ENCODE peak calls at places on chromosomes 2 and 18, in ten cellular contexts. One of them, this sample, is unnamed. For H3K4me1, the result is how much of the 10 kb centered on the place peaks cover.

GRCh38 chr2:155256803-155257202 is 558.3 kb downstream of the KCNJ3 start:
- DNase-seq in HCT116: no peak
- DNase-seq in CD8-positive, alpha-beta T cell: no peak
- DNase-seq in sigmoid colon: no peak
- DNase-seq in tibial artery: no peak
- DNase-seq in H9: peak
- DNase-seq in colonic mucosa: no peak
- DNase-seq in body of pancreas: no peak
- DNase-seq in adrenal gland: no peak
- DNase-seq in esophagus squamous epithelium: no peak
- DNase-seq in this sample: no peak

GRCh38 chr18:31206787-31207381 is 44.2 kb upstream of the DSC1 start:
- DNase-seq in HCT116: peak
- DNase-seq in CD8-positive, alpha-beta T cell: no peak
- DNase-seq in sigmoid colon: no peak
- DNase-seq in tibial artery: peak
- DNase-seq in H9: peak
- DNase-seq in colonic mucosa: peak
- DNase-seq in body of pancreas: peak
- DNase-seq in adrenal gland: peak
- DNase-seq in esophagus squamous epithelium: no peak
- DNase-seq in this sample: peak

GRCh38 chr2:225468131-225468530 is 68.6 kb downstream of the NYAP2 start:
- DNase-seq in HCT116: no peak
- DNase-seq in CD8-positive, alpha-beta T cell: no peak
- DNase-seq in sigmoid colon: no peak
- DNase-seq in tibial artery: no peak
- DNase-seq in H9: no peak
- DNase-seq in colonic mucosa: no peak
- DNase-seq in body of pancreas: no peak
- DNase-seq in adrenal gland: no peak
- DNase-seq in esophagus squamous epithelium: no peak
- DNase-seq in this sample: no peak

GRCh38 chr18:69158949-69159348 is 241.7 kb upstream of the DOK6 start:
- DNase-seq in HCT116: no peak
- DNase-seq in CD8-positive, alpha-beta T cell: no peak
- DNase-seq in sigmoid colon: no peak
- DNase-seq in tibial artery: no peak
- DNase-seq in H9: no peak
- DNase-seq in colonic mucosa: no peak
- DNase-seq in body of pancreas: no peak
- DNase-seq in adrenal gland: no peak
- DNase-seq in esophagus squamous epithelium: no peak
- DNase-seq in this sample: no peak

GRCh38 chr2:233007739-233008138 is 5.3 kb downstream of the NGEF start:
- DNase-seq in HCT116: no peak
- DNase-seq in CD8-positive, alpha-beta T cell: no peak
- DNase-seq in sigmoid colon: no peak
- DNase-seq in tibial artery: peak
- DNase-seq in H9: no peak
- DNase-seq in colonic mucosa: no peak
- DNase-seq in body of pancreas: no peak
- DNase-seq in adrenal gland: no peak
- DNase-seq in esophagus squamous epithelium: no peak
- DNase-seq in this sample: no peak

GRCh38 chr2:239817011-239817490 is 208.1 kb downstream of the NDUFA10 start:
- DNase-seq in HCT116: no peak
- DNase-seq in CD8-positive, alpha-beta T cell: no peak
- DNase-seq in sigmoid colon: peak
- DNase-seq in tibial artery: peak
- DNase-seq in H9: peak
- DNase-seq in colonic mucosa: no peak
- DNase-seq in body of pancreas: no peak
- DNase-seq in adrenal gland: no peak
- DNase-seq in esophagus squamous epithelium: no peak
- DNase-seq in this sample: no peak

GRCh38 chr2:234251326-234252271 is 201.1 kb downstream of the SPP2 start:
- DNase-seq in HCT116: no peak
- DNase-seq in CD8-positive, alpha-beta T cell: no peak
- DNase-seq in sigmoid colon: peak
- DNase-seq in tibial artery: no peak
- DNase-seq in H9: no peak
- DNase-seq in colonic mucosa: peak
- DNase-seq in body of pancreas: peak
- DNase-seq in adrenal gland: no peak
- DNase-seq in esophagus squamous epithelium: no peak
- DNase-seq in this sample: peak

GRCh38 chr2:205539603-205540002 is 142.7 kb upstream of the NRP2 start:
- DNase-seq in HCT116: peak
- DNase-seq in CD8-positive, alpha-beta T cell: no peak
- DNase-seq in sigmoid colon: no peak
- DNase-seq in tibial artery: no peak
- DNase-seq in H9: no peak
- DNase-seq in colonic mucosa: no peak
- DNase-seq in body of pancreas: no peak
- DNase-seq in adrenal gland: no peak
- DNase-seq in esophagus squamous epithelium: no peak
- DNase-seq in this sample: no peak

GRCh38 chr2:236601306-236602202 is 31.9 kb downstream of the ACKR3 start:
- DNase-seq in HCT116: no peak
- DNase-seq in CD8-positive, alpha-beta T cell: no peak
- DNase-seq in sigmoid colon: no peak
- DNase-seq in tibial artery: no peak
- DNase-seq in H9: no peak
- DNase-seq in colonic mucosa: no peak
- DNase-seq in body of pancreas: no peak
- DNase-seq in adrenal gland: no peak
- DNase-seq in esophagus squamous epithelium: no peak
- DNase-seq in this sample: no peak

DNA sequence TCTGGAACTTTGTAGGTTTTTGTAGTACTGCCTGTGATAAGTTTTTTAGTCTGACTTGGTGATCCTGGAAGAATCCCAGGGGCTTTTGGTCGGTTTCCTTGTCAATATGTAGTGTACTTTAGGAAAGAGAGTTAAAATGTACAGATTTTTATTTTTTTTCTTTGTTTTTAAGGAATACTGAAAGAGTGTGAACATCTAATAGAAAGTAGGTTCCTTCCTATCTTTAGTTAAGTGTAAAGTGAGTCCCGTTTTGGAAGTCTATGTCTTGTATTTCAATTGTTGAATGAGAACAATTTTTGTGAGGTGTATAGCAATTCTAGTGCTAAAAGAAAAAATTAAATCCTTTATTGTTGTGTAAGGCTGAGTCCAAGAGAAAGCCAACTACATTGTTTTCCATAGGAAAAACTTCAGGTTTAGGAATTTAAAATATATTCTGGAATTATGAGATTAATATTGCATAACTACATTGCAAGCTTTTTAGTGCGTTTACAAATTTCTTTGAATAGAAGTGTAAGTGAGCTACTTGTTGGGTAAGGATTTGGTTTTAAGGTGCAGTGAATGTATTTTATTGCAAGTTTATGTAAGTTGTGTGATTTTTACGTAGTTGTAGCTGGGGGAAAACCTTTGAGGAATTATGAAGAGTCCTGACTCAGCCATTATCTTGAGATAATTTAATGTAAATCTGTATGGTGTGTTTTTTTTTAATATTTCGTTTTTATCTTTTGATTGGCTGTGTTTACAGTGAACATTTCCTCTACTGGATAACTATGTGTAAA is 1.7 kb downstream of the VAPA start:
- DNase-seq in HCT116: no peak
- DNase-seq in CD8-positive, alpha-beta T cell: no peak
- DNase-seq in sigmoid colon: no peak
- DNase-seq in tibial artery: no peak
- DNase-seq in H9: no peak
- DNase-seq in colonic mucosa: no peak
- DNase-seq in body of pancreas: no peak
- DNase-seq in adrenal gland: no peak
- DNase-seq in esophagus squamous epithelium: no peak
- DNase-seq in this sample: no peak
- H3K4me1 ChIP-seq in HCT116: under half
- H3K4me1 ChIP-seq in CD8-positive, alpha-beta T cell: half or more
- H3K4me1 ChIP-seq in sigmoid colon: half or more
- H3K4me1 ChIP-seq in tibial artery: under half
- H3K4me1 ChIP-seq in H9: under half
- H3K4me1 ChIP-seq in colonic mucosa: under half
- H3K4me1 ChIP-seq in body of pancreas: half or more
- H3K4me1 ChIP-seq in adrenal gland: under half
- H3K4me1 ChIP-seq in esophagus squamous epithelium: half or more
- H3K4me1 ChIP-seq in this sample: under half

GRCh38 chr18:25310045-25310444 is 41.9 kb downstream of the ZNF521 start:
- DNase-seq in HCT116: peak
- DNase-seq in CD8-positive, alpha-beta T cell: no peak
- DNase-seq in sigmoid colon: no peak
- DNase-seq in tibial artery: no peak
- DNase-seq in H9: no peak
- DNase-seq in colonic mucosa: no peak
- DNase-seq in body of pancreas: no peak
- DNase-seq in adrenal gland: peak
- DNase-seq in esophagus squamous epithelium: no peak
- DNase-seq in this sample: peak
- TF ChIP-seq CTCF in HCT116: no peak
- TF ChIP-seq CTCF in CD8-positive, alpha-beta T cell: no peak
- TF ChIP-seq CTCF in sigmoid colon: no peak
- TF ChIP-seq CTCF in tibial artery: no peak
- TF ChIP-seq CTCF in H9: peak
- TF ChIP-seq CTCF in colonic mucosa: no peak
- TF ChIP-seq CTCF in body of pancreas: no peak
- TF ChIP-seq CTCF in adrenal gland: peak
- TF ChIP-seq CTCF in esophagus squamous epithelium: no peak
- TF ChIP-seq CTCF in this sample: peak

DNA sequence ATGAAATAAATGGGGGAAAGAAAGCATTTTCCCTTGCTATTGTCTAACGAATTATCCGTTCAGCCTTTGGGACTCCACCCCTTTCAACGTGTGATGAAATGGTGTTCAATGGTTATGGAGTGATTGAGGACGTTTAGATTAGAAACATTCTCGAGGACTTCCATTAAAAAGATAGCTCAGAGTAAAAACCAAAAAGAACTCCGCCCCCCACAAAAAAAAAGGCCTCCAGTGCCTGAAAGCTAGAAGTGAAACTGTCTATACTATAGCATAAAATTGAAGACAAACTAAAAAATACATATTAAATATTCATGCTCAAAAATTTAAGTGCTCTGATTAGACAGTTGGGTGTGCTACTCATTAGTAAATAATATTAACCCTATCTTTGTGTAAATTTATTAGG is 3.0 kb upstream of the ZNF516 start:
- DNase-seq in HCT116: no peak
- DNase-seq in CD8-positive, alpha-beta T cell: no peak
- DNase-seq in sigmoid colon: no peak
- DNase-seq in tibial artery: no peak
- DNase-seq in H9: no peak
- DNase-seq in colonic mucosa: no peak
- DNase-seq in body of pancreas: no peak
- DNase-seq in adrenal gland: no peak
- DNase-seq in esophagus squamous epithelium: no peak
- DNase-seq in this sample: no peak
- H3K4me1 ChIP-seq in HCT116: under half
- H3K4me1 ChIP-seq in CD8-positive, alpha-beta T cell: under half
- H3K4me1 ChIP-seq in sigmoid colon: under half
- H3K4me1 ChIP-seq in tibial artery: under half
- H3K4me1 ChIP-seq in H9: under half
- H3K4me1 ChIP-seq in colonic mucosa: under half
- H3K4me1 ChIP-seq in body of pancreas: under half
- H3K4me1 ChIP-seq in adrenal gland: under half
- H3K4me1 ChIP-seq in esophagus squamous epithelium: under half
- H3K4me1 ChIP-seq in this sample: under half

GRCh38 chr2:101963198-101963597 is 28.6 kb upstream of the IL1R2 start:
- DNase-seq in HCT116: no peak
- DNase-seq in CD8-positive, alpha-beta T cell: no peak
- DNase-seq in sigmoid colon: no peak
- DNase-seq in tibial artery: no peak
- DNase-seq in H9: no peak
- DNase-seq in colonic mucosa: no peak
- DNase-seq in body of pancreas: no peak
- DNase-seq in adrenal gland: no peak
- DNase-seq in esophagus squamous epithelium: no peak
- DNase-seq in this sample: no peak

GRCh38 chr2:101962243-101962809 is 29.4 kb upstream of the IL1R2 start:
- DNase-seq in HCT116: no peak
- DNase-seq in CD8-positive, alpha-beta T cell: no peak
- DNase-seq in sigmoid colon: no peak
- DNase-seq in tibial artery: no peak
- DNase-seq in H9: no peak
- DNase-seq in colonic mucosa: no peak
- DNase-seq in body of pancreas: no peak
- DNase-seq in adrenal gland: no peak
- DNase-seq in esophagus squamous epithelium: no peak
- DNase-seq in this sample: no peak

GRCh38 chr2:101958071-101958470 is 33.7 kb upstream of the IL1R2 start:
- DNase-seq in HCT116: no peak
- DNase-seq in CD8-positive, alpha-beta T cell: no peak
- DNase-seq in sigmoid colon: no peak
- DNase-seq in tibial artery: no peak
- DNase-seq in H9: no peak
- DNase-seq in colonic mucosa: no peak
- DNase-seq in body of pancreas: no peak
- DNase-seq in adrenal gland: no peak
- DNase-seq in esophagus squamous epithelium: no peak
- DNase-seq in this sample: peak

GRCh38 chr2:101960903-101961286 is 30.9 kb upstream of the IL1R2 start:
- DNase-seq in HCT116: no peak
- DNase-seq in CD8-positive, alpha-beta T cell: no peak
- DNase-seq in sigmoid colon: no peak
- DNase-seq in tibial artery: no peak
- DNase-seq in H9: no peak
- DNase-seq in colonic mucosa: no peak
- DNase-seq in body of pancreas: no peak
- DNase-seq in adrenal gland: no peak
- DNase-seq in esophagus squamous epithelium: no peak
- DNase-seq in this sample: no peak

DNA sequence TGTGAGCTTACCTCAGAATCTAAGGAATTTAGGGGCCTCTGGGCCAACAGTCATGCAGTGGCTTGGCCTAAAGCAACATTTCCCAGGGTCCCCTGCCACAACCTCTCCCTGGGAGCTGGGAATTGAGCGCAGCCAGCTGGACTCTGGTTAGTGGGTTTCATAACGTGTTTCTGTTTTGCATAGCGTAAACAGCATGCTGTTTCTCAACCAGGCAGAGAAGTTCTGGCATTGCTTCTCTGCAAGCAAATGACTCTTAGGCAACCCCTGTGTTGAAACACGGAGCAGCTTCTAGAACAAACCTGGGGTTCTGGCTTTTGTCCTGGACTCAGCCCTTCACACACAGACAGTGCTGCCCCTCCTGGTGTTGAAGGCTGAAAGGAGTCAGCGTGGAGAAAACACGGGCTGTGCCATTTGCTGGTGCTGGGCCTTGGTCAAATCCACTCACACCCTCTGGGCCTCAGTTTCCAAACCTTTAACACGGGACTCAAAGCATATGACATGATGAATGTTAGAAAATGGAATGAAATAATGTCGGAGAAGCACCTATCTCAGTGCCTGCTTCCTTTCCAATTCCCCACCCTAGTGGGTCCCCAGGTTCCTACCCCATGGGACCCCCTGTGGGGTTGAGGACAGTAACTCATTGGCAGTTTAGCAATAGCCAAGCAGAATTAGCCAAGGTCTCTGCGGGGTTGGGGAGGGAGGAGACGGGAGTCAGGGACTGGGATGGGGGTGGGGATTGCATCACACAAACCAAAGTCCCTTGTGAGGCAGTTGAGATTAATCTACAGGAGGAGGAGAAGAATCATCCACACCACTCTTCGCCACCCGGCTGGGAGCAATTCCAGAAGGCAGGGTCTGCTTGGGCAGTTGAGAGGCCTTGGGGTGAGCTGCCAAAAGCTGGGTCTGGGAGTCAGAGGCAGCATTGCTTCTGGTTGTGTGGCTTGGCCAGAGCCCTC is 30.2 kb upstream of the IL1R2 start:
- DNase-seq in HCT116: no peak
- DNase-seq in CD8-positive, alpha-beta T cell: no peak
- DNase-seq in sigmoid colon: peak
- DNase-seq in tibial artery: peak
- DNase-seq in H9: no peak
- DNase-seq in colonic mucosa: peak
- DNase-seq in body of pancreas: peak
- DNase-seq in adrenal gland: peak
- DNase-seq in esophagus squamous epithelium: peak
- DNase-seq in this sample: no peak
- TF ChIP-seq CTCF in HCT116: no peak
- TF ChIP-seq CTCF in CD8-positive, alpha-beta T cell: no peak
- TF ChIP-seq CTCF in sigmoid colon: no peak
- TF ChIP-seq CTCF in tibial artery: peak
- TF ChIP-seq CTCF in H9: no peak
- TF ChIP-seq CTCF in colonic mucosa: no peak
- TF ChIP-seq CTCF in body of pancreas: no peak
- TF ChIP-seq CTCF in adrenal gland: no peak
- TF ChIP-seq CTCF in esophagus squamous epithelium: no peak
- TF ChIP-seq CTCF in this sample: no peak